ENCODE peak calls at places on chromosomes 13 and 19, in five cellular contexts. C, S, Z, V and I are unnamed samples.

GRCh38 chr19:56167064-56167578 is 8.7 kb upstream of the GALP start:
- DNase-seq in C (no peak), S (no peak), Z (no peak), V (peak), I (no peak)

GRCh38 chr13:23447927-23448326 is 14.4 kb upstream of the SACS start:
- DNase-seq in C (no peak), S (peak), Z (peak), V (peak), I (no peak)

GRCh38 chr13:86080340-86080995 is 281.2 kb upstream of the SLITRK6 start:
- DNase-seq in C (no peak), S (no peak), Z (no peak), V (peak), I (no peak)

GRCh38 chr13:107452833-107453232 is 762.5 kb downstream of the LIG4 start:
- DNase-seq in C (no peak), S (no peak), Z (no peak), V (no peak), I (no peak)

GRCh38 chr13:19910336-19911072 is 47.1 kb upstream of the ZMYM5 start:
- DNase-seq in C (no peak), S (peak), Z (peak), V (peak), I (peak)

GRCh38 chr13:112674412-112675383 is 15.1 kb upstream of the ATP11A start:
- DNase-seq in C (no peak), S (no peak), Z (no peak), V (no peak), I (peak)

GRCh38 chr19:50843205-50843604 is 9.8 kb upstream of the KLK15 start:
- DNase-seq in C (no peak), S (no peak), Z (no peak), V (no peak), I (no peak)

GRCh38 chr13:71786815-71787214 is 80.2 kb downstream of the DACH1 start:
- DNase-seq in C (no peak), S (no peak), Z (no peak), V (no peak), I (no peak)

GRCh38 chr13:83352391-83352790 is 529.9 kb downstream of the SLITRK1 start:
- DNase-seq in C (no peak), S (peak), Z (no peak), V (no peak), I (no peak)

GRCh38 chr19:46976845-46977320 is 42.8 kb upstream of the NPAS1 start:
- DNase-seq in C (peak), S (peak), Z (peak), V (peak), I (no peak)

GRCh38 chr13:47087841-47088240 is 191.0 kb upstream of the HTR2A start:
- DNase-seq in C (no peak), S (peak), Z (peak), V (peak), I (no peak)

GRCh38 chr13:29566864-29567263 is 28.6 kb downstream of the SLC7A1 start:
- DNase-seq in C (no peak), S (no peak), Z (no peak), V (no peak), I (no peak)

GRCh38 chr19:1251233-1251502 is 2.8 kb downstream of the MIDN start:
- DNase-seq in C (peak), S (no peak), Z (peak), V (peak), I (peak)

GRCh38 chr13:33277946-33278345 is 7.6 kb downstream of the STARD13 start:
- DNase-seq in C (no peak), S (no peak), Z (no peak), V (peak), I (no peak)

GRCh38 chr19:5719274-5719960 is 529 bp downstream of the LONP1 start:
- DNase-seq in C (no peak), S (no peak), Z (peak), V (no peak), I (peak)

GRCh38 chr19:23312515-23312914 is 62.3 kb upstream of the ZNF724 start:
- DNase-seq in C (no peak), S (no peak), Z (peak), V (no peak), I (no peak)

GRCh38 chr19:57934820-57935665 is at the start of gene ZNF418:
- DNase-seq in C (peak), S (peak), Z (peak), V (peak), I (peak)

GRCh38 chr13:37070145-37070695 is 10.7 kb upstream of the SUPT20H start:
- DNase-seq in C (no peak), S (no peak), Z (no peak), V (no peak), I (no peak)

GRCh38 chr13:25422153-25422552 is 50.4 kb downstream of the ATP8A2 start:
- DNase-seq in C (no peak), S (no peak), Z (no peak), V (no peak), I (no peak)

GRCh38 chr13:39913928-39914327 is 258.5 kb downstream of the COG6 start:
- DNase-seq in C (no peak), S (no peak), Z (no peak), V (peak), I (no peak)

GRCh38 chr19:10921909-10922637 is 6.4 kb downstream of the YIPF2 start:
- DNase-seq in C (no peak), S (no peak), Z (no peak), V (no peak), I (no peak)
- TF ChIP-seq CTCF in C (no peak), S (no peak), Z (no peak), V (no peak), I (no peak)

GRCh38 chr19:49150106-49150943 is 4.9 kb downstream of the HRC start:
- DNase-seq in C (peak), S (peak), Z (peak), V (peak), I (peak)

GRCh38 chr19:49148784-49149651 is 6.2 kb downstream of the HRC start:
- DNase-seq in C (peak), S (peak), Z (peak), V (peak), I (peak)

GRCh38 chr19:49149652-49150105 is 5.5 kb downstream of the HRC start:
- DNase-seq in C (peak), S (peak), Z (peak), V (peak), I (no peak)

GRCh38 chr19:49145485-49146407 is 9.4 kb downstream of the HRC start:
- DNase-seq in C (peak), S (peak), Z (peak), V (peak), I (peak)

DNA sequence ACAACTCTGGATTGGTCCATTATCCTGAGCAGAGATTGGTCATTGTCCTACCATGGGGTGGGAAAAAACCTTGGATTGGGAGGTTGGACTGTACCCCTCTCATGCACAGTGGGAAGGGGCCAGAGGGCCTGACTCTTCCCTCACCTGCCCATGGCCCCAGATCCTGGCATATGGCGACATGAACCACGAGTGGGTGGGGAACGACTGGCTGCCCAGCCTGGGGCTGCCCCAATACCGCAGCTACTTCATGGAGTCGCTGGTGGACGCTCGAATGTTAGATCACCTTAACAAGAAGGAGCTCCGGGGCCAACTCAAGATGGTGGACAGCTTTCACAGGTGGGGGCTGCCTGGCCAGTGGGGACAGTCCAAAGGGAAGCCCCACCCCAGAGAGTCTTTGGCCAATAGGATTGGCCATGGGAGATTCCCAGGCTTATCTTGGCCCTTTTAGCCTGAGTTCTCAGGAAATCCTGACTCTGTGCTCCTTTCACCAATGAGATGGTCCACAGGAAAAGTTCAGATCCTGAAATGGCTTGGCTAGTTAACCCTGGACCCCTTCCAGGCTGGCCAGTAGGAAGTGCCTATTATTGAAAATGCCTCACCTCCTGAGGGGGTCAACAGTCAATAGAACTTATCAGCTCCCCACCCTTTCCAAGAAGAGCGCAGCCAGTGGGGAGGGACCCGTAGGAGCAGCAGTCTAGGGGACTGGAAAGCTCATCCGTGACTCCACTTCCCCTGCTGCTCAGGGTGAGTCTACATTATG is 7.1 kb downstream of the HRC start:
- DNase-seq in C (no peak), S (no peak), Z (no peak), V (no peak), I (no peak)
- H3K4me3 ChIP-seq in C (peak), S (no peak), Z (no peak), V (no peak), I (no peak)

DNA sequence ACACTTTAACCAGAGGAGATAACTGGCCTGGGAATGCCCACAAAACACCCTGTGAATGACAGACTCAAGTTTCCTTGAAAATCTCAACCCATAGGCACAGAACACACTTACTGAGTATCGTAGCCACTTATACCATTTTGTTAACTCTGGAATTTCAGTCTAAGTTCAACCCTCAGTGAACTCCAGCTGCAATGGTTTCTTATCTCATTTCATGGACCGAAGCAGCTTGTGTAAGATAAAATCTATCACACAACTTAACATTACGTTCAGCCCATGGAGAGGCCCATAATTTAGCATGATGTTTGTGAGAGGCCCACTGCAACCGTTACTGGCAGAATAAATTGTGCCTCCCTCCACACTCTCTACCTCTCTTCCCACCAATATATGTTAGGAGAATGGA is 323.0 kb downstream of the DNAJC15 start:
- DNase-seq in C (no peak), S (peak), Z (no peak), V (no peak), I (no peak)
- TF ChIP-seq CTCF in C (no peak), S (no peak), Z (no peak), V (no peak), I (no peak)

DNA sequence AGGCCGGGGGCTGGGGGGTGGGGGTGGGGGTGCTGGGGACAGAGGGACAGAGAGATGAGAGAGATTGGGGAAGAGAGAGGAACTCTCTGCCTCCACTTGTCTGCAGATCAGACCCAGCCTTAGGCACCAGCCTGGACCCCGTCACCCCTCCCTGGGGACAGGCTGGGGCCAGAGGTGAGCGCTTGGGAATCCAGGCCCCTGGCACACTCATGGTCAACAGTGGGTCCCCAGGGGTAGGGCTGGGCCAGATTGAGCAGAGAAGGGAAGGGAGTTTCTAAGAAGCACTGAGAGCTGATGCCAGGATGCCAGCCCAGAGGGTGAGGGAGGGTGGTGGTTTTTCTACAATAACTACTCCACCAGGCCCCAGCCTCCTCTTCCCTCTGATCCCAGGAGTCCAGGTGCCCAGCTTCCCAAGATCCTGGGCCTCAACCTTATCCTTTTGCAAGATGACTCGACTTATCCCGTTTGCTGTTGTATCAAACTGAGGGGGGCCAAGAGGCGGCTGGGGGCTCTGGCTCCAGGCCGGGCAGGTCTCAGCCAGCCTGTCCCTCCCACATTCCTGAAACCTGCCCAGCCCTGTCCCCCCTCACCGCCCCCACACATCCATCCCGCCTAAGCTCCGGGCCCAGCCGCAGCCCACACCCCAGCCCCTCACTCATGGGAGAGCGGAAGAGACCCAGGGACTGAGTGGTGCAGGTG is 1.1 kb downstream of the BCAM start:
- DNase-seq in C (peak), S (no peak), Z (no peak), V (no peak), I (no peak)
- H3K4me3 ChIP-seq in C (peak), S (no peak), Z (no peak), V (no peak), I (no peak)